ENCODE peak calls at places on chromosomes 1 and 21, in seven cellular contexts. W is left lung; F is NCI-H1436; S is stimulated activated naive B cell treated with anti-CD40 and anti-IgM and Interleukin-4, amounts not matched to agents 10 μg/mL and 1 μg/mL and 100 μg/mL, for 72 hours; N is stimulated activated CD8-positive, alpha-beta memory T cell treated with anti-CD3 and anti-CD28 coated beads, Interleukin-7, amount 100 ng/mL, for 1 hour; X is heart left ventricle; H is BE2C. L is an unnamed sample.

GRCh38 chr1:166910396-166910994 is 34.4 kb upstream of the TADA1 start:
- DNase-seq in N (peak), X (peak), H (peak), F (peak), W (no peak), S (peak), L (peak)

GRCh38 chr1:239308701-239309333 is 77.6 kb upstream of the CHRM3 start:
- DNase-seq in N (no peak), W (no peak), H (peak), S (no peak), X (no peak), F (no peak), L (peak)

GRCh38 chr1:226712779-226713420 is 26.2 kb downstream of the ITPKB start:
- DNase-seq in H (no peak), N (no peak), F (no peak), W (no peak), S (no peak), X (no peak), L (no peak)

GRCh38 chr21:15732290-15732995 is 2.7 kb downstream of the USP25 start:
- DNase-seq in N (no peak), S (no peak), H (no peak), F (no peak), X (no peak), W (no peak), L (no peak)

GRCh38 chr1:157966034-157966671 is 27.3 kb upstream of the KIRREL1 start:
- DNase-seq in S (no peak), X (no peak), N (no peak), H (no peak), W (no peak), F (no peak), L (no peak)

GRCh38 chr1:15344800-15345710 is 64.6 kb upstream of the EFHD2 start:
- DNase-seq in N (no peak), H (no peak), F (no peak), W (no peak), X (peak), S (no peak), L (no peak)

GRCh38 chr1:24932725-24933294 is 2.7 kb upstream of the RUNX3 start:
- DNase-seq in H (no peak), W (peak), N (no peak), S (no peak), X (no peak), F (no peak), L (no peak)

GRCh38 chr1:58361134-58361533 is 185.4 kb downstream of the OMA1 start:
- DNase-seq in H (no peak), F (no peak), N (no peak), X (no peak), W (no peak), S (no peak), L (no peak)

GRCh38 chr1:17004466-17005364 is 7.0 kb downstream of the ATP13A2 start:
- DNase-seq in W (peak), F (no peak), S (no peak), X (no peak), H (no peak), N (no peak), L (no peak)

GRCh38 chr21:45226540-45227326 is 61.0 kb downstream of the POFUT2 start:
- DNase-seq in F (no peak), W (no peak), H (no peak), S (no peak), X (no peak), N (no peak), L (no peak)

GRCh38 chr1:40820251-40820797 is 36.7 kb downstream of the KCNQ4 start:
- DNase-seq in N (no peak), X (no peak), S (no peak), H (no peak), F (no peak), W (peak), L (no peak)

GRCh38 chr1:219774386-219774785 is 154.0 kb downstream of the SLC30A10 start:
- DNase-seq in W (no peak), F (no peak), S (no peak), X (no peak), H (no peak), N (no peak), L (no peak)

GRCh38 chr1:48250572-48250971 is 28.1 kb downstream of the SLC5A9 start:
- DNase-seq in N (no peak), S (no peak), F (no peak), H (no peak), X (no peak), W (no peak), L (no peak)

GRCh38 chr1:53646732-53647131 is 92.2 kb downstream of the GLIS1 start:
- DNase-seq in S (no peak), W (no peak), N (no peak), X (no peak), H (no peak), F (no peak), L (no peak)

GRCh38 chr21:25636727-25637126 is 2.3 kb upstream of the JAM2 start:
- DNase-seq in S (no peak), N (no peak), H (no peak), W (no peak), X (no peak), F (no peak), L (no peak)

GRCh38 chr1:99669376-99669775 is 23.5 kb downstream of the PALMD start:
- DNase-seq in H (no peak), N (no peak), F (no peak), W (no peak), S (no peak), X (no peak), L (no peak)

GRCh38 chr1:216600730-216601426 is 122.4 kb downstream of the ESRRG start:
- DNase-seq in F (peak), N (no peak), W (peak), X (peak), S (no peak), H (peak), L (peak)

GRCh38 chr1:52906135-52906603 is 15.4 kb downstream of the ECHDC2 start:
- DNase-seq in F (no peak), W (no peak), S (no peak), H (no peak), X (no peak), N (no peak), L (no peak)

GRCh38 chr1:45522324-45523104 is 830 bp upstream of the PRDX1 start:
- DNase-seq in S (no peak), W (no peak), F (no peak), N (no peak), X (no peak), H (no peak), L (no peak)

GRCh38 chr1:209899948-209900347 is 38.1 kb upstream of the SYT14 start:
- DNase-seq in W (no peak), N (no peak), F (peak), S (no peak), H (peak), X (no peak), L (no peak)

GRCh38 chr1:41333146-41333784 is 28.0 kb upstream of the FOXO6 start:
- DNase-seq in S (no peak), H (peak), N (no peak), X (no peak), F (no peak), W (no peak), L (no peak)

GRCh38 chr1:172585348-172585747 is 52.4 kb downstream of the SUCO start:
- DNase-seq in S (no peak), X (no peak), N (no peak), F (no peak), H (no peak), W (no peak), L (no peak)

GRCh38 chr1:35605882-35606182 is 32.7 kb downstream of the TFAP2E start:
- DNase-seq in X (no peak), H (no peak), N (no peak), F (no peak), W (no peak), S (no peak), L (no peak)

GRCh38 chr1:65792671-65793358 is at the start of gene PDE4B:
- DNase-seq in H (peak), S (no peak), W (peak), N (no peak), F (no peak), X (no peak), L (peak)

GRCh38 chr1:205365945-205366463 is 9.3 kb upstream of the KLHDC8A start:
- DNase-seq in F (peak), X (no peak), N (no peak), W (no peak), S (no peak), H (no peak), L (no peak)

GRCh38 chr1:225427249-225428065 is at the start of gene LBR:
- DNase-seq in W (peak), H (peak), X (no peak), F (no peak), S (no peak), N (no peak), L (peak)

GRCh38 chr1:160541622-160542302 is 18.7 kb upstream of the SLAMF6 start:
- DNase-seq in W (no peak), N (no peak), F (no peak), X (no peak), S (no peak), H (no peak), L (no peak)

GRCh38 chr1:43969746-43970466 is at the start of gene DPH2:
- DNase-seq in W (peak), N (peak), F (peak), H (peak), X (peak), S (peak), L (peak)

GRCh38 chr1:177164380-177165068 is at the start of gene ASTN1:
- DNase-seq in X (no peak), H (no peak), F (no peak), S (no peak), N (no peak), W (peak), L (peak)

GRCh38 chr1:1461721-1462317 is 9.7 kb upstream of the ATAD3B start:
- DNase-seq in W (no peak), H (no peak), S (no peak), X (no peak), N (no peak), F (no peak), L (no peak)

GRCh38 chr1:38745476-38746410 is 113.8 kb downstream of the RRAGC start:
- DNase-seq in H (no peak), X (no peak), F (no peak), S (no peak), N (no peak), W (no peak), L (no peak)

GRCh38 chr1:153526132-153526543 is 9.7 kb downstream of the S100A6 start:
- DNase-seq in S (no peak), F (no peak), N (no peak), X (no peak), W (no peak), H (peak), L (no peak)

GRCh38 chr1:30197616-30197934 is 525.8 kb downstream of the MATN1 start:
- DNase-seq in W (no peak), N (no peak), H (no peak), X (no peak), F (no peak), S (no peak), L (no peak)

GRCh38 chr1:182614796-182615451 is 10.7 kb upstream of the RGS16 start:
- DNase-seq in H (peak), X (peak), S (peak), F (peak), W (peak), N (peak), L (peak)

GRCh38 chr1:172041689-172042088 is 200.4 kb downstream of the DNM3 start:
- DNase-seq in N (no peak), W (no peak), F (no peak), X (no peak), H (no peak), S (no peak), L (no peak)

GRCh38 chr1:235557495-235557894 is 53.2 kb upstream of the B3GALNT2 start:
- DNase-seq in F (no peak), S (no peak), H (peak), N (no peak), X (no peak), W (no peak), L (no peak)

GRCh38 chr1:222815367-222815765 is 527 bp downstream of the DISP1 start:
- DNase-seq in X (peak), W (no peak), S (no peak), F (peak), N (peak), H (peak), L (no peak)

GRCh38 chr1:107622975-107623374 is 342.0 kb downstream of the VAV3 start:
- DNase-seq in H (no peak), X (no peak), W (no peak), S (no peak), N (no peak), F (no peak), L (no peak)

GRCh38 chr1:108661030-108661609 is at the start of gene HENMT1:
- DNase-seq in N (peak), X (peak), W (peak), F (no peak), H (no peak), S (peak), L (peak)

GRCh38 chr1:78843111-78843908 is 163.2 kb downstream of the ADGRL4 start:
- DNase-seq in S (no peak), X (no peak), F (no peak), H (no peak), N (no peak), W (no peak), L (no peak)